ENCODE peak calls at places on chromosomes 5 and 9, in four cellular contexts. One of them, this sample, is unnamed.

GRCh38 chr9:128822407-128823042 is 4.2 kb downstream of the ENDOG start:
- DNase-seq in stimulated activated naive CD8-positive, alpha-beta T cell treated with anti-CD3 and anti-CD28 coated beads, Interleukin-15, amount 100 ng/mL, for 72 hours: no peak
- DNase-seq in globus pallidus: no peak
- DNase-seq in T-cell: no peak
- DNase-seq in this sample: no peak

GRCh38 chr9:75188756-75189155 is 100.4 kb downstream of the OSTF1 start:
- DNase-seq in globus pallidus: no peak
- DNase-seq in stimulated activated naive CD8-positive, alpha-beta T cell treated with anti-CD3 and anti-CD28 coated beads, Interleukin-15, amount 100 ng/mL, for 72 hours: no peak
- DNase-seq in T-cell: no peak
- DNase-seq in this sample: no peak

GRCh38 chr5:78076351-78076750 is 218.1 kb downstream of the AP3B1 start:
- DNase-seq in stimulated activated naive CD8-positive, alpha-beta T cell treated with anti-CD3 and anti-CD28 coated beads, Interleukin-15, amount 100 ng/mL, for 72 hours: no peak
- DNase-seq in globus pallidus: no peak
- DNase-seq in T-cell: no peak
- DNase-seq in this sample: no peak

GRCh38 chr9:89410709-89411111 is 87.2 kb downstream of the SEMA4D start:
- DNase-seq in T-cell: no peak
- DNase-seq in stimulated activated naive CD8-positive, alpha-beta T cell treated with anti-CD3 and anti-CD28 coated beads, Interleukin-15, amount 100 ng/mL, for 72 hours: peak; percentile 71
- DNase-seq in globus pallidus: no peak
- DNase-seq in this sample: no peak

GRCh38 chr9:126153382-126153781 is 173.2 kb upstream of the MVB12B start:
- DNase-seq in T-cell: no peak
- DNase-seq in stimulated activated naive CD8-positive, alpha-beta T cell treated with anti-CD3 and anti-CD28 coated beads, Interleukin-15, amount 100 ng/mL, for 72 hours: no peak
- DNase-seq in globus pallidus: no peak
- DNase-seq in this sample: no peak

GRCh38 chr5:14357861-14358260 is 214.7 kb downstream of the TRIO start:
- DNase-seq in T-cell: no peak
- DNase-seq in globus pallidus: no peak
- DNase-seq in stimulated activated naive CD8-positive, alpha-beta T cell treated with anti-CD3 and anti-CD28 coated beads, Interleukin-15, amount 100 ng/mL, for 72 hours: no peak
- DNase-seq in this sample: no peak

GRCh38 chr9:21817176-21817575 is 14.7 kb downstream of the MTAP start:
- DNase-seq in T-cell: no peak
- DNase-seq in globus pallidus: no peak
- DNase-seq in stimulated activated naive CD8-positive, alpha-beta T cell treated with anti-CD3 and anti-CD28 coated beads, Interleukin-15, amount 100 ng/mL, for 72 hours: no peak
- DNase-seq in this sample: no peak

GRCh38 chr9:111036068-111036789 is 2.0 kb downstream of the LPAR1 start:
- DNase-seq in T-cell: no peak
- DNase-seq in globus pallidus: peak; percentile 88
- DNase-seq in stimulated activated naive CD8-positive, alpha-beta T cell treated with anti-CD3 and anti-CD28 coated beads, Interleukin-15, amount 100 ng/mL, for 72 hours: no peak
- DNase-seq in this sample: no peak

GRCh38 chr5:138467711-138468132 is 2.4 kb downstream of the EGR1 start:
- DNase-seq in T-cell: no peak
- DNase-seq in stimulated activated naive CD8-positive, alpha-beta T cell treated with anti-CD3 and anti-CD28 coated beads, Interleukin-15, amount 100 ng/mL, for 72 hours: no peak
- DNase-seq in globus pallidus: no peak
- DNase-seq in this sample: no peak

GRCh38 chr9:81591791-81592190 is 97.6 kb downstream of the TLE1 start:
- DNase-seq in globus pallidus: no peak
- DNase-seq in T-cell: no peak
- DNase-seq in stimulated activated naive CD8-positive, alpha-beta T cell treated with anti-CD3 and anti-CD28 coated beads, Interleukin-15, amount 100 ng/mL, for 72 hours: no peak
- DNase-seq in this sample: no peak

GRCh38 chr5:109788596-109788995 is 98.9 kb downstream of the MAN2A1 start:
- DNase-seq in T-cell: no peak
- DNase-seq in stimulated activated naive CD8-positive, alpha-beta T cell treated with anti-CD3 and anti-CD28 coated beads, Interleukin-15, amount 100 ng/mL, for 72 hours: no peak
- DNase-seq in globus pallidus: no peak
- DNase-seq in this sample: no peak

GRCh38 chr5:67427745-67428298 is 231.2 kb upstream of the CD180 start:
- DNase-seq in stimulated activated naive CD8-positive, alpha-beta T cell treated with anti-CD3 and anti-CD28 coated beads, Interleukin-15, amount 100 ng/mL, for 72 hours: no peak
- DNase-seq in globus pallidus: no peak
- DNase-seq in T-cell: no peak
- DNase-seq in this sample: no peak

GRCh38 chr5:150556859-150557506 is 49.1 kb downstream of the NDST1 start:
- DNase-seq in stimulated activated naive CD8-positive, alpha-beta T cell treated with anti-CD3 and anti-CD28 coated beads, Interleukin-15, amount 100 ng/mL, for 72 hours: no peak
- DNase-seq in T-cell: no peak
- DNase-seq in globus pallidus: no peak
- DNase-seq in this sample: no peak

GRCh38 chr9:3475300-3476020 is 50.3 kb downstream of the RFX3 start:
- DNase-seq in globus pallidus: no peak
- DNase-seq in T-cell: no peak
- DNase-seq in stimulated activated naive CD8-positive, alpha-beta T cell treated with anti-CD3 and anti-CD28 coated beads, Interleukin-15, amount 100 ng/mL, for 72 hours: peak; percentile 47
- DNase-seq in this sample: no peak

GRCh38 chr9:104700306-104700705 is 6.0 kb downstream of the OR13D1 start:
- DNase-seq in T-cell: no peak
- DNase-seq in stimulated activated naive CD8-positive, alpha-beta T cell treated with anti-CD3 and anti-CD28 coated beads, Interleukin-15, amount 100 ng/mL, for 72 hours: no peak
- DNase-seq in globus pallidus: no peak
- DNase-seq in this sample: no peak

GRCh38 chr9:76374702-76375543 is 19.3 kb downstream of the RFK start:
- DNase-seq in T-cell: no peak
- DNase-seq in stimulated activated naive CD8-positive, alpha-beta T cell treated with anti-CD3 and anti-CD28 coated beads, Interleukin-15, amount 100 ng/mL, for 72 hours: no peak
- DNase-seq in globus pallidus: no peak
- DNase-seq in this sample: no peak

GRCh38 chr9:110942522-110942921 is 95.7 kb downstream of the LPAR1 start:
- DNase-seq in T-cell: no peak
- DNase-seq in globus pallidus: no peak
- DNase-seq in stimulated activated naive CD8-positive, alpha-beta T cell treated with anti-CD3 and anti-CD28 coated beads, Interleukin-15, amount 100 ng/mL, for 72 hours: no peak
- DNase-seq in this sample: no peak

GRCh38 chr5:73412597-73412988 is 36.0 kb downstream of the FOXD1 start:
- DNase-seq in globus pallidus: no peak
- DNase-seq in T-cell: no peak
- DNase-seq in stimulated activated naive CD8-positive, alpha-beta T cell treated with anti-CD3 and anti-CD28 coated beads, Interleukin-15, amount 100 ng/mL, for 72 hours: no peak
- DNase-seq in this sample: no peak

GRCh38 chr5:98443916-98444315 is 329.5 kb upstream of the RGMB start:
- DNase-seq in stimulated activated naive CD8-positive, alpha-beta T cell treated with anti-CD3 and anti-CD28 coated beads, Interleukin-15, amount 100 ng/mL, for 72 hours: no peak
- DNase-seq in globus pallidus: no peak
- DNase-seq in T-cell: no peak
- DNase-seq in this sample: no peak